ENCODE peak calls at places on chromosomes 16 and 17, in seven cellular contexts. Y is lower leg skin; L is activated naive CD4-positive, alpha-beta T cell treated with Interleukin-2 at 50 U/mL for 16 hours; H is activated effector memory CD4-positive, alpha-beta T cell treated with anti-CD3 and anti-CD28 coated beads, Interleukin-2, amount 50 U/mL, for 16 hours; B is substantia nigra; R is stimulated activated CD4-positive, alpha-beta T cell treated with anti-CD3 and anti-CD28 coated beads, Interleukin-12 subunit alpha, Interleukin-12 subunit beta, amount 100 ng/mL, for 4 hours; T is left cardiac atrium. C is an unnamed sample.

GRCh38 chr17:2564876-2565275 is 28.6 kb upstream of the PAFAH1B1 start:
- DNase-seq in H (no peak), T (no peak), R (no peak), L (no peak), B (no peak), Y (no peak), C (no peak)

GRCh38 chr16:30839523-30840227 is 52.7 kb upstream of the ZNF629 start:
- DNase-seq in T (no peak), R (no peak), Y (no peak), B (no peak), H (no peak), L (no peak), C (no peak)

GRCh38 chr16:81366316-81366932 is 51.7 kb downstream of the GAN start:
- DNase-seq in Y (no peak), B (no peak), L (no peak), H (no peak), T (no peak), R (no peak), C (no peak)

GRCh38 chr16:13112639-13113038 is 211.2 kb downstream of the SHISA9 start:
- DNase-seq in R (no peak), T (no peak), Y (no peak), B (no peak), L (no peak), H (no peak), C (no peak)

GRCh38 chr16:11052080-11052808 is 107.9 kb downstream of the CLEC16A start:
- DNase-seq in B (no peak), L (peak), H (peak), Y (no peak), R (peak), T (no peak), C (no peak)

GRCh38 chr16:3494574-3494973 is 715 bp downstream of the C16orf90 start:
- DNase-seq in B (no peak), R (no peak), H (peak), L (no peak), T (no peak), Y (no peak), C (peak)

GRCh38 chr16:30829130-30830071 is 42.4 kb upstream of the ZNF629 start:
- DNase-seq in H (no peak), T (no peak), B (no peak), R (no peak), L (no peak), Y (no peak), C (no peak)

GRCh38 chr17:77420476-77420803 is 279.7 kb downstream of the SEC14L1 start:
- DNase-seq in L (no peak), Y (no peak), R (no peak), H (no peak), T (no peak), B (no peak), C (no peak)

GRCh38 chr16:6695666-6696065 is 637.0 kb upstream of the RBFOX1 start:
- DNase-seq in L (no peak), B (no peak), T (no peak), R (no peak), Y (no peak), H (no peak), C (no peak)

GRCh38 chr17:76046064-76046463 is 19.0 kb upstream of the EVPL start:
- DNase-seq in B (no peak), L (no peak), Y (no peak), T (no peak), R (no peak), H (no peak), C (no peak)

GRCh38 chr17:1087381-1088241 is 90.7 kb downstream of the TIMM22 start:
- DNase-seq in B (peak), Y (no peak), H (no peak), R (no peak), L (no peak), T (peak), C (peak)

GRCh38 chr16:89505204-89506112 is 2.7 kb upstream of the SPG7 start:
- DNase-seq in R (peak), H (peak), L (peak), B (peak), Y (peak), T (peak), C (peak)

GRCh38 chr16:84088695-84089395 is 27.9 kb downstream of the MBTPS1 start:
- DNase-seq in H (peak), L (peak), B (no peak), T (peak), Y (no peak), R (peak), C (peak)

GRCh38 chr16:88456356-88457292 is 3.5 kb downstream of the ZFPM1 start:
- DNase-seq in B (no peak), R (peak), T (no peak), H (peak), L (peak), Y (no peak), C (no peak)

GRCh38 chr17:66331038-66331816 is 28.8 kb downstream of the PRKCA start:
- DNase-seq in Y (no peak), L (no peak), B (no peak), R (no peak), T (no peak), H (no peak), C (no peak)

GRCh38 chr17:60416368-60416925 is 5.8 kb upstream of the CHCT1 start:
- DNase-seq in B (no peak), L (no peak), R (no peak), T (no peak), H (no peak), Y (no peak), C (no peak)